ENCODE peak calls at places on chromosome 12, in six cellular contexts. One of them, this sample, is unnamed.

GRCh38 chr12:828726-829395 is 76.5 kb downstream of the WNK1 start:
- DNase-seq in SK-N-SH: no peak
- DNase-seq in HepG2: no peak
- DNase-seq in H1: no peak
- DNase-seq in K562: no peak
- DNase-seq in GM12878: no peak
- DNase-seq in this sample: no peak

GRCh38 chr12:17381211-17381610 is 708.8 kb downstream of the RERGL start:
- DNase-seq in H1: no peak
- DNase-seq in SK-N-SH: no peak
- DNase-seq in K562: no peak
- DNase-seq in GM12878: no peak
- DNase-seq in HepG2: no peak
- DNase-seq in this sample: no peak

GRCh38 chr12:33817713-33818112 is 204.6 kb upstream of the ALG10 start:
- DNase-seq in H1: no peak
- DNase-seq in HepG2: no peak
- DNase-seq in GM12878: no peak
- DNase-seq in SK-N-SH: no peak
- DNase-seq in K562: no peak
- DNase-seq in this sample: no peak

GRCh38 chr12:68367136-68367535 is 35.0 kb upstream of the MDM1 start:
- DNase-seq in SK-N-SH: no peak
- DNase-seq in GM12878: no peak
- DNase-seq in HepG2: no peak
- DNase-seq in K562: no peak
- DNase-seq in H1: no peak
- DNase-seq in this sample: no peak

GRCh38 chr12:52211716-52212585 is 20.1 kb upstream of the KRT80 start:
- DNase-seq in H1: no peak
- DNase-seq in K562: no peak
- DNase-seq in SK-N-SH: no peak
- DNase-seq in GM12878: no peak
- DNase-seq in HepG2: no peak
- DNase-seq in this sample: no peak

GRCh38 chr12:88889326-88890110 is 309.2 kb upstream of the KITLG start:
- DNase-seq in GM12878: no peak
- DNase-seq in SK-N-SH: no peak
- DNase-seq in K562: no peak
- DNase-seq in H1: no peak
- DNase-seq in HepG2: no peak
- DNase-seq in this sample: no peak

GRCh38 chr12:105671720-105672119 is 341.2 kb downstream of the C12orf75 start:
- DNase-seq in HepG2: no peak
- DNase-seq in SK-N-SH: no peak
- DNase-seq in K562: no peak
- DNase-seq in GM12878: no peak
- DNase-seq in H1: no peak
- DNase-seq in this sample: no peak

GRCh38 chr12:88951177-88951576 is 370.9 kb upstream of the KITLG start:
- DNase-seq in HepG2: no peak
- DNase-seq in SK-N-SH: no peak
- DNase-seq in K562: no peak
- DNase-seq in H1: no peak
- DNase-seq in GM12878: no peak
- DNase-seq in this sample: no peak

GRCh38 chr12:69570545-69571399 is 14.5 kb upstream of the CCT2 start:
- DNase-seq in H1: no peak
- DNase-seq in SK-N-SH: peak
- DNase-seq in HepG2: peak
- DNase-seq in K562: peak
- DNase-seq in GM12878: peak
- DNase-seq in this sample: no peak

GRCh38 chr12:34302131-34302885 is 280.0 kb downstream of the ALG10 start:
- DNase-seq in HepG2: no peak
- DNase-seq in H1: no peak
- DNase-seq in SK-N-SH: no peak
- DNase-seq in GM12878: no peak
- DNase-seq in K562: no peak
- DNase-seq in this sample: no peak

GRCh38 chr12:100337299-100337698 is 19.6 kb upstream of the SLC17A8 start:
- DNase-seq in SK-N-SH: no peak
- DNase-seq in H1: no peak
- DNase-seq in K562: no peak
- DNase-seq in GM12878: no peak
- DNase-seq in HepG2: no peak
- DNase-seq in this sample: no peak

GRCh38 chr12:29428630-29429029 is 47.7 kb upstream of the ERGIC2 start:
- DNase-seq in GM12878: peak
- DNase-seq in K562: no peak
- DNase-seq in HepG2: no peak
- DNase-seq in SK-N-SH: no peak
- DNase-seq in H1: no peak
- DNase-seq in this sample: peak

GRCh38 chr12:116141110-116141832 is 136.2 kb downstream of the MED13L start:
- DNase-seq in K562: no peak
- DNase-seq in GM12878: no peak
- DNase-seq in H1: no peak
- DNase-seq in HepG2: no peak
- DNase-seq in SK-N-SH: peak
- DNase-seq in this sample: no peak
- TF ChIP-seq CTCF in K562: no peak
- TF ChIP-seq CTCF in GM12878: no peak
- TF ChIP-seq CTCF in H1: no peak
- TF ChIP-seq CTCF in HepG2: no peak
- TF ChIP-seq CTCF in SK-N-SH: peak
- TF ChIP-seq CTCF in this sample: no peak

GRCh38 chr12:108516511-108517275 is 1.6 kb downstream of the FICD start:
- DNase-seq in SK-N-SH: no peak
- DNase-seq in GM12878: no peak
- DNase-seq in HepG2: no peak
- DNase-seq in K562: peak
- DNase-seq in H1: no peak
- DNase-seq in this sample: no peak

GRCh38 chr12:108515916-108516315 is 839 bp downstream of the FICD start:
- DNase-seq in SK-N-SH: no peak
- DNase-seq in K562: no peak
- DNase-seq in HepG2: peak
- DNase-seq in GM12878: no peak
- DNase-seq in H1: no peak
- DNase-seq in this sample: peak

GRCh38 chr12:108517288-108518100 is 2.4 kb downstream of the FICD start:
- DNase-seq in GM12878: no peak
- DNase-seq in H1: no peak
- DNase-seq in K562: no peak
- DNase-seq in HepG2: no peak
- DNase-seq in SK-N-SH: no peak
- DNase-seq in this sample: no peak

GRCh38 chr12:108514468-108514972 is 557 bp upstream of the FICD start:
- DNase-seq in SK-N-SH: no peak
- DNase-seq in H1: no peak
- DNase-seq in HepG2: no peak
- DNase-seq in K562: no peak
- DNase-seq in GM12878: no peak
- DNase-seq in this sample: no peak

GRCh38 chr12:108514973-108515814 is at the start of gene FICD:
- DNase-seq in K562: peak
- DNase-seq in GM12878: peak
- DNase-seq in SK-N-SH: peak
- DNase-seq in H1: peak
- DNase-seq in HepG2: peak
- DNase-seq in this sample: peak
- TF ChIP-seq POLR2AphosphoS5 in K562: peak
- TF ChIP-seq POLR2AphosphoS5 in GM12878: peak
- TF ChIP-seq POLR2AphosphoS5 in SK-N-SH: peak
- TF ChIP-seq POLR2AphosphoS5 in H1: no peak
- TF ChIP-seq POLR2AphosphoS5 in HepG2: peak
- TF ChIP-seq POLR2AphosphoS5 in this sample: peak

DNA sequence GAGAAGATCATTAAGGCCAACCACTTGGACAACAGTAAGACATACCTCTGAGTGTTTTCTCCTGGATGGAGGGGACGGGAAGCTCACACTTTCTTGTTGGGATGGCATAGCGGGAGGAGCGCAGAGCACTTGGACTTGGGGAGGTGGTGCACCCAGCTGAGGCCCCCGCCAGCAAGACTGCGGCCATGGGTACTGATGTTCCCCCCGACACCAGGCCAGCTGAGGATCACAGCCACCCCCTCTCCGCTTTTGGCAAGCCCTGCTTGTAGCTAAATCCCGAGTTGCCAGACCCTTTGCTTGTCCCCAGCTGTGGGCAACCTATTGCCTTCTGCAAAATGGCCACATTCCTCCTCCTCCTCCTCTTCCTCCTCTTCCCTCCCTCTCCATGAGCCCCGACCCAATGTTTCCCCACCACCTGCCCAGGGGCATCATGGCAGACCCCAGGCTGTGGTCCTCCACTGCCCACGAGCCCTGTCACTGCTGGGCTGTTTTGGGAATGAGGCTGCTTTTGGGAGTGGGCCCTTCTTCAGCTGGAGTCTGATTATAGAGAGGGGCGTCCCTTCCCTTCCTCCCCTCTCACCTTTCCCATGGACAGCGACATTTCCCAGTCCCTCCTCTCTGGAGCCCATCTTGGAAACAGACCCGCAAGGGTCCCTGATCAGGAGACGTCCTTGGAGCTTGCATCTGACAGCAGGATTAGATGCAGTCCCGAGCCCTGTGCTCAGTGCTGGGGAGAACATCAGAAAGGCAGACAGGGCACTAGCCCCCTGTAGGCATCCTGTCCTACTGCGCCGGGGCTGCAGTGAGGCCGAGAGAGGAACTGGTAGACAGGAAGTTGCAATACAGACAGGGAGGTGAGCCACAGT is 62.9 kb downstream of the PRMT8 start:
- DNase-seq in SK-N-SH: peak
- DNase-seq in HepG2: no peak
- DNase-seq in H1: no peak
- DNase-seq in GM12878: no peak
- DNase-seq in K562: no peak
- DNase-seq in this sample: peak
- TF ChIP-seq GABPA in SK-N-SH: no peak
- TF ChIP-seq GABPA in HepG2: no peak
- TF ChIP-seq GABPA in H1: no peak
- TF ChIP-seq GABPA in GM12878: no peak
- TF ChIP-seq GABPA in K562: no peak
- TF ChIP-seq GABPA in this sample: no peak

GRCh38 chr12:2363836-2364565 is 311.2 kb downstream of the CACNA1C start:
- DNase-seq in GM12878: no peak
- DNase-seq in HepG2: no peak
- DNase-seq in SK-N-SH: no peak
- DNase-seq in H1: no peak
- DNase-seq in K562: no peak
- DNase-seq in this sample: no peak

GRCh38 chr12:2359725-2360629 is 307.2 kb downstream of the CACNA1C start:
- DNase-seq in HepG2: no peak
- DNase-seq in GM12878: no peak
- DNase-seq in SK-N-SH: no peak
- DNase-seq in H1: no peak
- DNase-seq in K562: no peak
- DNase-seq in this sample: no peak

GRCh38 chr12:2358986-2359658 is 306.3 kb downstream of the CACNA1C start:
- DNase-seq in HepG2: no peak
- DNase-seq in GM12878: no peak
- DNase-seq in K562: no peak
- DNase-seq in H1: no peak
- DNase-seq in SK-N-SH: no peak
- DNase-seq in this sample: peak

GRCh38 chr12:2364566-2365165 is 311.9 kb downstream of the CACNA1C start:
- DNase-seq in H1: no peak
- DNase-seq in SK-N-SH: no peak
- DNase-seq in GM12878: no peak
- DNase-seq in HepG2: no peak
- DNase-seq in K562: no peak
- DNase-seq in this sample: peak

DNA sequence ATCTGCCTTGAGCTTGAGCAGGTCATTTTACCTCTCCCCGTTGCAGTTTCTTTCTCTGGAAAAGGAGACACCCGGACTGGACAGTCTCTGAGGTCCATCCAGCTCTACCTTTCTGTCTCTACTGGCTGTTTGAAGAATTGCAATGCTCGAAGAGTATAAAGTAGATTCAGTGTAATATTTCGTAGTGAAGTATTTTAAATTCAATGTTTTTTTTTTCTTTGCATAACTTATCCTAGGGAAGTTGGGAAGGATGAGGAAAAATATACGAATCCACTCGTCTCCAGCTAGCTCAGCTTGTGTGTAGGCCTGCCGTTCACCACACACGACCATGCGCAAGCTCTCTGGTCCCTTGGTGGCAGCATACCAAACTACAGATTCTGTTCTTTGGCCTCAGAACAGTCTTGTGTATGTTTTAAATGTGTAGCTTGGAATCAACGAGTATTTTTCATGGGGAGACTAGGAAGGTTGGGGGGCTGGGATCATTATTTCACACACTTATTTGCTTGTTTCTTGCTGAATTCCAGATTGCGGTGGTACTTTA is 307.9 kb downstream of the CACNA1C start:
- DNase-seq in HepG2: peak
- DNase-seq in H1: no peak
- DNase-seq in SK-N-SH: no peak
- DNase-seq in GM12878: no peak
- DNase-seq in K562: peak
- DNase-seq in this sample: no peak
- TF ChIP-seq CTCF in HepG2: no peak
- TF ChIP-seq CTCF in H1: no peak
- TF ChIP-seq CTCF in SK-N-SH: peak
- TF ChIP-seq CTCF in GM12878: no peak
- TF ChIP-seq CTCF in K562: no peak
- TF ChIP-seq CTCF in this sample: no peak

GRCh38 chr12:113105606-113106271 is 29.8 kb downstream of the RASAL1 start:
- DNase-seq in K562: no peak
- DNase-seq in GM12878: no peak
- DNase-seq in SK-N-SH: peak
- DNase-seq in HepG2: no peak
- DNase-seq in H1: no peak
- DNase-seq in this sample: no peak
- TF ChIP-seq POLR2AphosphoS5 in K562: no peak
- TF ChIP-seq POLR2AphosphoS5 in GM12878: no peak
- TF ChIP-seq POLR2AphosphoS5 in SK-N-SH: no peak
- TF ChIP-seq POLR2AphosphoS5 in HepG2: no peak
- TF ChIP-seq POLR2AphosphoS5 in H1: no peak
- TF ChIP-seq POLR2AphosphoS5 in this sample: no peak

DNA sequence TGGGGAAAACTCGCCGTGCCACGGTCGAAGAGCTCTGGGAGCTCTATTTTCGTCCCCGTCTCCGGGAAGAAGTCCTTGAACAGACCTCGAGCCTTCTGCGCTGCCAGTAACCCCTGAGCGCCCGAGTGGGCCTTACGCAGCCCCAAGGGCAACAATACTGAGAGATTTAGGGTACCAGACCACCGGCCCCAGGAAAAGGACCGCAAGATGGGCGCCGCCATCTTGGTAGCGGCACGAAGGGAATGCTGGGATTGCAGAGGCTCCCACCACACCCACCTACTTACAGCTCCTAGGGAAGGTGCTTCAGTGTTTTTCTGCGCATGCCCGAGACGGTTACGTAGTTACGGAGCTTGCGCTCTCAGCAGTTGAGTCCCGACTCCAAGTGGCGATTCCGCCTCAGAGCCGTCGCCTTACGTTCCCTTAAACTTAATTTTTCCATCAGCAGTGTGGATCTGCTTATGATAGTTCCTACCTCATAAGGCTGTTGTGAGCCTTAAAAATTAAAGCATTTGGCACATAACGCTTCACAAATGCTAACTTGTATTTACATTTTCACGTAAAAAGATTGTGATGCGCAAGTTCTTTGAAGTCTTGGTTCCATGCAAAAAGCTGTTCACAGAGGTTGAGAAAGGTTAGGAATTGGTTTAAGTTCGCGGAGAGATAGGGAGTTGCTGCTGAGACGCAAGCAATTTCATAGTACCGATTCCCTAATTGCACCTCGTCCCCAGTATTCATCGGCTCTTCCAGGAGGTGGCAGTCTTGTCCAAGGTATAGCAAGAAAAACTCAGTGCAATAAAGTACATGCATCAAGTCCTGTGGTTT is at the start of gene YARS2:
- DNase-seq in SK-N-SH: peak
- DNase-seq in HepG2: peak
- DNase-seq in H1: peak
- DNase-seq in GM12878: peak
- DNase-seq in K562: peak
- DNase-seq in this sample: peak
- TF ChIP-seq GABPA in SK-N-SH: no peak
- TF ChIP-seq GABPA in HepG2: no peak
- TF ChIP-seq GABPA in H1: no peak
- TF ChIP-seq GABPA in GM12878: no peak
- TF ChIP-seq GABPA in K562: no peak
- TF ChIP-seq GABPA in this sample: no peak